ENCODE peak calls at places on chromosomes 7 and 10, in six cellular contexts. U, S, L, T, Y and B are unnamed samples.

GRCh38 chr7:116347151-116347832 is 137.0 kb downstream of the TES start:
- DNase-seq in U (no peak), T (no peak), S (no peak), Y (no peak), L (no peak), B (no peak)

GRCh38 chr7:91235211-91235832 is 28.9 kb upstream of the FZD1 start:
- DNase-seq in Y (no peak), U (no peak), S (peak), T (no peak), L (no peak), B (no peak)

GRCh38 chr10:101759354-101760247 is 16.3 kb downstream of the FGF8 start:
- DNase-seq in S (no peak), L (no peak), Y (no peak), U (no peak), T (no peak), B (no peak)

GRCh38 chr7:74482629-74483401 is 29.1 kb downstream of the GTF2IRD1 start:
- DNase-seq in L (peak), T (no peak), Y (no peak), U (no peak), S (peak), B (no peak)

GRCh38 chr10:54985732-54986131 is 184.7 kb upstream of the PCDH15 start:
- DNase-seq in U (no peak), Y (no peak), L (peak), S (no peak), T (no peak), B (no peak)

GRCh38 chr7:70380315-70381027 is 751.5 kb upstream of the GALNT17 start:
- DNase-seq in L (no peak), U (no peak), Y (no peak), T (no peak), S (no peak), B (peak)

GRCh38 chr10:62959553-62959952 is 143.4 kb upstream of the EGR2 start:
- DNase-seq in S (no peak), U (no peak), Y (no peak), T (no peak), L (no peak), B (no peak)

GRCh38 chr7:81007053-81007452 is 88.2 kb upstream of the SEMA3C start:
- DNase-seq in Y (no peak), T (no peak), S (peak), L (no peak), U (no peak), B (no peak)

GRCh38 chr7:5421626-5422323 is 1.9 kb downstream of the TNRC18 start:
- DNase-seq in U (peak), S (peak), T (no peak), Y (no peak), L (peak), B (peak)

GRCh38 chr7:142584765-142585164 is 164.5 kb upstream of the PRSS1 start:
- DNase-seq in T (no peak), U (no peak), Y (no peak), S (peak), L (peak), B (no peak)

GRCh38 chr10:93126484-93127052 is 52.9 kb downstream of the CYP26A1 start:
- DNase-seq in T (no peak), S (no peak), L (no peak), Y (no peak), U (no peak), B (no peak)

GRCh38 chr7:121301441-121302213 is 27.2 kb upstream of the WNT16 start:
- DNase-seq in L (peak), S (no peak), T (no peak), U (no peak), Y (no peak), B (no peak)

GRCh38 chr7:155269766-155270585 is 27.7 kb upstream of the INSIG1 start:
- DNase-seq in S (no peak), T (no peak), U (no peak), Y (no peak), L (no peak), B (no peak)

GRCh38 chr10:22550732-22551131 is 163.6 kb downstream of the PIP4K2A start:
- DNase-seq in Y (no peak), L (peak), U (peak), S (peak), T (peak), B (no peak)

GRCh38 chr7:156034397-156034796 is 222.1 kb upstream of the SHH start:
- DNase-seq in S (no peak), Y (no peak), U (no peak), L (peak), T (no peak), B (no peak)

GRCh38 chr7:151503902-151504714 is 15.6 kb downstream of the RHEB start:
- DNase-seq in T (no peak), S (peak), Y (no peak), L (peak), U (no peak), B (no peak)

GRCh38 chr7:87574630-87575029 is 26.1 kb downstream of the ABCB1 start:
- DNase-seq in T (no peak), Y (no peak), U (no peak), S (peak), L (peak), B (no peak)

GRCh38 chr7:134729895-134730294 is 49.5 kb upstream of the CALD1 start:
- DNase-seq in S (no peak), Y (no peak), U (no peak), T (no peak), L (peak), B (no peak)

GRCh38 chr10:378930-379704 is 243.9 kb downstream of the ZMYND11 start:
- DNase-seq in T (no peak), U (no peak), Y (peak), S (no peak), L (no peak), B (no peak)

GRCh38 chr7:20030915-20031362 is 186.2 kb downstream of the MACC1 start:
- DNase-seq in T (no peak), S (peak), L (peak), Y (no peak), U (no peak), B (no peak)

GRCh38 chr10:59901481-59901880 is 4.9 kb downstream of the CCDC6 start:
- DNase-seq in Y (no peak), S (no peak), U (no peak), T (no peak), L (no peak), B (no peak)

GRCh38 chr7:105350906-105351305 is 37.8 kb downstream of the SRPK2 start:
- DNase-seq in Y (no peak), U (no peak), L (no peak), S (no peak), T (no peak), B (no peak)

GRCh38 chr10:80202934-80203834 is 2.2 kb downstream of the ANXA11 start:
- DNase-seq in L (peak), Y (no peak), T (peak), U (no peak), S (peak), B (peak)

GRCh38 chr7:100694196-100694745 is at the start of gene GIGYF1:
- DNase-seq in L (peak), Y (peak), T (peak), U (peak), S (peak), B (peak)

GRCh38 chr10:111207525-111207924 is 130.7 kb downstream of the ADRA2A start:
- DNase-seq in Y (no peak), T (no peak), U (no peak), S (no peak), L (no peak), B (no peak)

GRCh38 chr7:151796871-151797270 is 80.0 kb downstream of the PRKAG2 start:
- DNase-seq in Y (no peak), S (no peak), U (no peak), T (no peak), L (no peak), B (no peak)